ENCODE peak calls at places on chromosome 22, in seven cellular contexts. One of them, this sample, is unnamed. For H3K4me1 and H3K9me3, the result is how much of the 10 kb centered on the place peaks cover.

GRCh38 chr22:44595841-44596341 is 97.9 kb upstream of the RTL6 start:
- DNase-seq in CD4-positive, alpha-beta memory T cell: no peak
- DNase-seq in SJSA1: no peak
- DNase-seq in right atrium auricular region: no peak
- DNase-seq in suprapubic skin: no peak
- DNase-seq in left ventricle myocardium inferior: no peak
- DNase-seq in thoracic aorta: no peak
- DNase-seq in this sample: no peak

GRCh38 chr22:29625090-29625825 is 21.8 kb downstream of the NF2 start:
- DNase-seq in left ventricle myocardium inferior: no peak
- DNase-seq in SJSA1: peak
- DNase-seq in right atrium auricular region: peak
- DNase-seq in suprapubic skin: no peak
- DNase-seq in CD4-positive, alpha-beta memory T cell: peak
- DNase-seq in thoracic aorta: no peak
- DNase-seq in this sample: no peak

GRCh38 chr22:41367680-41368542 is 13.8 kb upstream of the TEF start:
- DNase-seq in right atrium auricular region: peak
- DNase-seq in thoracic aorta: no peak
- DNase-seq in suprapubic skin: peak
- DNase-seq in left ventricle myocardium inferior: peak
- DNase-seq in SJSA1: no peak
- DNase-seq in CD4-positive, alpha-beta memory T cell: no peak
- DNase-seq in this sample: no peak

GRCh38 chr22:29028468-29028867 is 33.2 kb downstream of the C22orf31 start:
- DNase-seq in thoracic aorta: no peak
- DNase-seq in SJSA1: no peak
- DNase-seq in CD4-positive, alpha-beta memory T cell: no peak
- DNase-seq in suprapubic skin: no peak
- DNase-seq in left ventricle myocardium inferior: no peak
- DNase-seq in right atrium auricular region: no peak
- DNase-seq in this sample: no peak

GRCh38 chr22:38699143-38699542 is 1.6 kb downstream of the JOSD1 start:
- DNase-seq in SJSA1: no peak
- DNase-seq in thoracic aorta: no peak
- DNase-seq in CD4-positive, alpha-beta memory T cell: no peak
- DNase-seq in left ventricle myocardium inferior: no peak
- DNase-seq in suprapubic skin: no peak
- DNase-seq in right atrium auricular region: no peak
- DNase-seq in this sample: no peak

GRCh38 chr22:50169774-50170341 is 673 bp upstream of the PANX2 start:
- DNase-seq in CD4-positive, alpha-beta memory T cell: no peak
- DNase-seq in thoracic aorta: no peak
- DNase-seq in SJSA1: no peak
- DNase-seq in left ventricle myocardium inferior: no peak
- DNase-seq in suprapubic skin: no peak
- DNase-seq in right atrium auricular region: no peak
- DNase-seq in this sample: no peak

GRCh38 chr22:24928322-24928721 is 18.2 kb downstream of the LHFPL7 start:
- DNase-seq in suprapubic skin: no peak
- DNase-seq in SJSA1: no peak
- DNase-seq in thoracic aorta: no peak
- DNase-seq in CD4-positive, alpha-beta memory T cell: no peak
- DNase-seq in right atrium auricular region: no peak
- DNase-seq in left ventricle myocardium inferior: no peak
- DNase-seq in this sample: no peak

GRCh38 chr22:36954251-36955014 is 41.0 kb downstream of the CSF2RB start:
- DNase-seq in SJSA1: no peak
- DNase-seq in thoracic aorta: no peak
- DNase-seq in CD4-positive, alpha-beta memory T cell: no peak
- DNase-seq in suprapubic skin: no peak
- DNase-seq in left ventricle myocardium inferior: no peak
- DNase-seq in right atrium auricular region: no peak
- DNase-seq in this sample: no peak

GRCh38 chr22:46107089-46107664 is 43.1 kb upstream of the PPARA start:
- DNase-seq in SJSA1: no peak
- DNase-seq in CD4-positive, alpha-beta memory T cell: no peak
- DNase-seq in right atrium auricular region: no peak
- DNase-seq in left ventricle myocardium inferior: no peak
- DNase-seq in thoracic aorta: no peak
- DNase-seq in suprapubic skin: no peak
- DNase-seq in this sample: no peak

GRCh38 chr22:20638143-20638870 is 130.9 kb downstream of the MED15 start:
- DNase-seq in suprapubic skin: peak
- DNase-seq in thoracic aorta: no peak
- DNase-seq in right atrium auricular region: no peak
- DNase-seq in left ventricle myocardium inferior: no peak
- DNase-seq in SJSA1: no peak
- DNase-seq in CD4-positive, alpha-beta memory T cell: no peak
- DNase-seq in this sample: no peak

GRCh38 chr22:39622881-39623367 is 52.4 kb downstream of the CACNA1I start:
- DNase-seq in CD4-positive, alpha-beta memory T cell: peak
- DNase-seq in thoracic aorta: no peak
- DNase-seq in SJSA1: peak
- DNase-seq in right atrium auricular region: no peak
- DNase-seq in suprapubic skin: no peak
- DNase-seq in left ventricle myocardium inferior: peak
- DNase-seq in this sample: peak

GRCh38 chr22:44860311-44860710 is 107.9 kb downstream of the ARHGAP8 start:
- DNase-seq in thoracic aorta: no peak
- DNase-seq in suprapubic skin: no peak
- DNase-seq in left ventricle myocardium inferior: no peak
- DNase-seq in CD4-positive, alpha-beta memory T cell: no peak
- DNase-seq in SJSA1: no peak
- DNase-seq in right atrium auricular region: no peak
- DNase-seq in this sample: no peak

GRCh38 chr22:28072066-28072465 is 153.0 kb upstream of the PITPNB start:
- DNase-seq in thoracic aorta: no peak
- DNase-seq in SJSA1: no peak
- DNase-seq in left ventricle myocardium inferior: no peak
- DNase-seq in suprapubic skin: no peak
- DNase-seq in right atrium auricular region: no peak
- DNase-seq in CD4-positive, alpha-beta memory T cell: no peak
- DNase-seq in this sample: peak

GRCh38 chr22:31332886-31333285 is 13.3 kb downstream of the PATZ1 start:
- DNase-seq in suprapubic skin: no peak
- DNase-seq in left ventricle myocardium inferior: no peak
- DNase-seq in thoracic aorta: no peak
- DNase-seq in right atrium auricular region: no peak
- DNase-seq in CD4-positive, alpha-beta memory T cell: no peak
- DNase-seq in SJSA1: no peak
- DNase-seq in this sample: no peak

GRCh38 chr22:49091451-49091850 is 736.2 kb downstream of the BRD1 start:
- DNase-seq in SJSA1: no peak
- DNase-seq in thoracic aorta: no peak
- DNase-seq in suprapubic skin: peak
- DNase-seq in right atrium auricular region: no peak
- DNase-seq in left ventricle myocardium inferior: no peak
- DNase-seq in CD4-positive, alpha-beta memory T cell: no peak
- DNase-seq in this sample: no peak
- H3K4me3 ChIP-seq in SJSA1: no peak
- H3K4me3 ChIP-seq in thoracic aorta: no peak
- H3K4me3 ChIP-seq in suprapubic skin: no peak
- H3K4me3 ChIP-seq in right atrium auricular region: no peak
- H3K4me3 ChIP-seq in left ventricle myocardium inferior: no peak
- H3K4me3 ChIP-seq in CD4-positive, alpha-beta memory T cell: no peak
- H3K4me3 ChIP-seq in this sample: no peak

GRCh38 chr22:19290400-19291217 is 910 bp downstream of the CLTCL1 start:
- DNase-seq in suprapubic skin: no peak
- DNase-seq in SJSA1: peak
- DNase-seq in CD4-positive, alpha-beta memory T cell: no peak
- DNase-seq in thoracic aorta: no peak
- DNase-seq in left ventricle myocardium inferior: no peak
- DNase-seq in right atrium auricular region: no peak
- DNase-seq in this sample: no peak
- H3K4me1 ChIP-seq in suprapubic skin: under half
- H3K4me1 ChIP-seq in SJSA1: half or more
- H3K4me1 ChIP-seq in CD4-positive, alpha-beta memory T cell: under half
- H3K4me1 ChIP-seq in thoracic aorta: under half
- H3K4me1 ChIP-seq in left ventricle myocardium inferior: half or more
- H3K4me1 ChIP-seq in right atrium auricular region: half or more
- H3K4me1 ChIP-seq in this sample: under half

DNA sequence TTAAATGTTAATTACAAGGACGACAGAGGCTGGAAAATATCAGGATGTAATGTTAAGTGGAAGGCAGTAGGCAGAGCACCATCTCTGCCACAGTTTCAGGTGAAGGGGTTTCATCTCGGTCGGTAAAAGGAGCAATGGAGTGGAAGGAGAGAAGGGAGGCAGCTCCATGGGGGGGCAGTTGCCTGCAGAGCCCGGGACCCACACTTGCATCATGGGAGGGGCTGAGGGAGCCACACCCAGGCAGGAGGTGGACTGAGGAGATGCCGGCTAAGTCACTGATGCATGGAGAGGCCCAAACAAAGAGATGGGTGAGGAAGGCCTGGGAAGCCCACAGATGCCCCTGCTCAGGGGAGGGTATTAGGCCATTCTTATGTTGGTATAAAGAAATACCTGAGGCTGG is 1470.9 kb downstream of the BRD1 start:
- DNase-seq in SJSA1: no peak
- DNase-seq in CD4-positive, alpha-beta memory T cell: no peak
- DNase-seq in thoracic aorta: no peak
- DNase-seq in suprapubic skin: no peak
- DNase-seq in left ventricle myocardium inferior: no peak
- DNase-seq in right atrium auricular region: no peak
- DNase-seq in this sample: no peak
- H3K9me3 ChIP-seq in SJSA1: under half
- H3K9me3 ChIP-seq in CD4-positive, alpha-beta memory T cell: under half
- H3K9me3 ChIP-seq in thoracic aorta: under half
- H3K9me3 ChIP-seq in suprapubic skin: under half
- H3K9me3 ChIP-seq in left ventricle myocardium inferior: under half
- H3K9me3 ChIP-seq in right atrium auricular region: under half
- H3K9me3 ChIP-seq in this sample: under half

GRCh38 chr22:35539910-35540599 is 576 bp upstream of the RASD2 start:
- DNase-seq in right atrium auricular region: no peak
- DNase-seq in suprapubic skin: no peak
- DNase-seq in left ventricle myocardium inferior: peak
- DNase-seq in CD4-positive, alpha-beta memory T cell: peak
- DNase-seq in thoracic aorta: no peak
- DNase-seq in SJSA1: no peak
- DNase-seq in this sample: no peak
- H3K4me3 ChIP-seq in right atrium auricular region: peak
- H3K4me3 ChIP-seq in suprapubic skin: peak
- H3K4me3 ChIP-seq in left ventricle myocardium inferior: peak
- H3K4me3 ChIP-seq in CD4-positive, alpha-beta memory T cell: peak
- H3K4me3 ChIP-seq in thoracic aorta: peak
- H3K4me3 ChIP-seq in SJSA1: peak
- H3K4me3 ChIP-seq in this sample: peak